ENCODE peak calls at places on chromosomes 4 and X, in four cellular contexts. One of them, this sample, is unnamed.
A peak's percentile ranks its signal among the peaks of the same experiment; 100 is the strongest.

GRCh38 chr4:149997881-149998421 is 80.3 kb upstream of the DCLK2 start:
- DNase-seq in substantia nigra: no peak
- DNase-seq in NCI-H1092 treated with DMSO at 0.1 percent for 48 hours: no peak
- DNase-seq in naive B cell: no peak
- DNase-seq in this sample: no peak

GRCh38 chr4:95963456-95963855 is 123.6 kb downstream of the PDHA2 start:
- DNase-seq in substantia nigra: no peak
- DNase-seq in naive B cell: no peak
- DNase-seq in NCI-H1092 treated with DMSO at 0.1 percent for 48 hours: no peak
- DNase-seq in this sample: no peak

GRCh38 chrX:13387656-13388421 is 68.0 kb upstream of the ATXN3L start:
- DNase-seq in NCI-H1092 treated with DMSO at 0.1 percent for 48 hours: no peak
- DNase-seq in naive B cell: no peak
- DNase-seq in substantia nigra: no peak
- DNase-seq in this sample: no peak

GRCh38 chr4:177251237-177251636 is 58.4 kb upstream of the NEIL3 start:
- DNase-seq in naive B cell: no peak
- DNase-seq in NCI-H1092 treated with DMSO at 0.1 percent for 48 hours: no peak
- DNase-seq in substantia nigra: no peak
- DNase-seq in this sample: no peak

GRCh38 chr4:67713531-67714247 is 12.7 kb upstream of the UBA6 start:
- DNase-seq in NCI-H1092 treated with DMSO at 0.1 percent for 48 hours: no peak
- DNase-seq in substantia nigra: no peak
- DNase-seq in naive B cell: no peak
- DNase-seq in this sample: no peak

GRCh38 chr4:59570850-59571476 is 1629.2 kb upstream of the ADGRL3 start:
- DNase-seq in naive B cell: peak; percentile 33
- DNase-seq in substantia nigra: no peak
- DNase-seq in NCI-H1092 treated with DMSO at 0.1 percent for 48 hours: peak; percentile 21
- DNase-seq in this sample: no peak

GRCh38 chr4:55468724-55469123 is 73.0 kb downstream of the TMEM165 start:
- DNase-seq in naive B cell: no peak
- DNase-seq in NCI-H1092 treated with DMSO at 0.1 percent for 48 hours: no peak
- DNase-seq in substantia nigra: no peak
- DNase-seq in this sample: no peak

GRCh38 chrX:41684138-41684537 is 4.6 kb upstream of the GPR34 start:
- DNase-seq in NCI-H1092 treated with DMSO at 0.1 percent for 48 hours: no peak
- DNase-seq in naive B cell: no peak
- DNase-seq in substantia nigra: no peak
- DNase-seq in this sample: no peak

GRCh38 chrX:20686256-20686655 is 419.5 kb upstream of the RPS6KA3 start:
- DNase-seq in substantia nigra: no peak
- DNase-seq in naive B cell: no peak
- DNase-seq in NCI-H1092 treated with DMSO at 0.1 percent for 48 hours: no peak
- DNase-seq in this sample: peak; percentile 5

GRCh38 chr4:40321671-40322131 is 13.4 kb upstream of the CHRNA9 start:
- DNase-seq in substantia nigra: no peak
- DNase-seq in NCI-H1092 treated with DMSO at 0.1 percent for 48 hours: peak; percentile 64
- DNase-seq in naive B cell: no peak
- DNase-seq in this sample: no peak

GRCh38 chrX:13078739-13079444 is 34.5 kb upstream of the FAM9C start:
- DNase-seq in naive B cell: no peak
- DNase-seq in substantia nigra: no peak
- DNase-seq in NCI-H1092 treated with DMSO at 0.1 percent for 48 hours: peak; percentile 43
- DNase-seq in this sample: no peak

GRCh38 chr4:7703669-7704068 is 236.0 kb downstream of the AFAP1 start:
- DNase-seq in substantia nigra: no peak
- DNase-seq in naive B cell: no peak
- DNase-seq in NCI-H1092 treated with DMSO at 0.1 percent for 48 hours: no peak
- DNase-seq in this sample: no peak

GRCh38 chrX:39150621-39151020 is 349.4 kb downstream of the MID1IP1 start:
- DNase-seq in naive B cell: no peak
- DNase-seq in substantia nigra: no peak
- DNase-seq in NCI-H1092 treated with DMSO at 0.1 percent for 48 hours: no peak
- DNase-seq in this sample: no peak

GRCh38 chrX:9566150-9566621 is 101.3 kb downstream of the TBL1X start:
- DNase-seq in NCI-H1092 treated with DMSO at 0.1 percent for 48 hours: no peak
- DNase-seq in naive B cell: no peak
- DNase-seq in substantia nigra: peak; percentile 25
- DNase-seq in this sample: no peak

GRCh38 chr4:181939199-181939945 is 303.8 kb upstream of the TENM3 start:
- DNase-seq in NCI-H1092 treated with DMSO at 0.1 percent for 48 hours: no peak
- DNase-seq in naive B cell: no peak
- DNase-seq in substantia nigra: no peak
- DNase-seq in this sample: no peak

GRCh38 chr4:176627916-176628315 is 164.8 kb downstream of the VEGFC start:
- DNase-seq in naive B cell: no peak
- DNase-seq in substantia nigra: no peak
- DNase-seq in NCI-H1092 treated with DMSO at 0.1 percent for 48 hours: no peak
- DNase-seq in this sample: no peak

GRCh38 chr4:183747931-183748664 is 89.0 kb downstream of the TRAPPC11 start:
- DNase-seq in substantia nigra: no peak
- DNase-seq in naive B cell: no peak
- DNase-seq in NCI-H1092 treated with DMSO at 0.1 percent for 48 hours: no peak
- DNase-seq in this sample: no peak

GRCh38 chr4:176875441-176875930 is 82.8 kb upstream of the VEGFC start:
- DNase-seq in substantia nigra: no peak
- DNase-seq in naive B cell: no peak
- DNase-seq in NCI-H1092 treated with DMSO at 0.1 percent for 48 hours: no peak
- DNase-seq in this sample: no peak

GRCh38 chr4:107708225-107708624 is 11.8 kb downstream of the PAPSS1 start:
- DNase-seq in substantia nigra: no peak
- DNase-seq in NCI-H1092 treated with DMSO at 0.1 percent for 48 hours: no peak
- DNase-seq in naive B cell: no peak
- DNase-seq in this sample: no peak